ENCODE peak calls at places on chromosome 21, in nine cellular contexts. One of them, this sample, is unnamed.

GRCh38 chr21:42315296-42315891 is at the start of gene TFF3:
- DNase-seq in HFFc6: no peak
- DNase-seq in stomach: peak; percentile 64
- DNase-seq in fibroblast of villous mesenchyme: no peak
- DNase-seq in ascending aorta: no peak
- DNase-seq in vagina: no peak
- DNase-seq in heart right ventricle: no peak
- DNase-seq in epithelial cell of esophagus: peak; percentile 47
- DNase-seq in choroid plexus epithelial cell: peak; percentile 42
- DNase-seq in this sample: no peak

GRCh38 chr21:24369278-24369677 is 1238.0 kb downstream of the MRPL39 start:
- DNase-seq in stomach: no peak
- DNase-seq in epithelial cell of esophagus: no peak
- DNase-seq in choroid plexus epithelial cell: no peak
- DNase-seq in vagina: no peak
- DNase-seq in heart right ventricle: no peak
- DNase-seq in fibroblast of villous mesenchyme: no peak
- DNase-seq in HFFc6: no peak
- DNase-seq in ascending aorta: no peak
- DNase-seq in this sample: no peak

GRCh38 chr21:46216132-46216747 is 12.3 kb downstream of the LSS start:
- DNase-seq in HFFc6: no peak
- DNase-seq in stomach: no peak
- DNase-seq in epithelial cell of esophagus: no peak
- DNase-seq in heart right ventricle: no peak
- DNase-seq in vagina: no peak
- DNase-seq in fibroblast of villous mesenchyme: no peak
- DNase-seq in ascending aorta: peak; percentile 54
- DNase-seq in choroid plexus epithelial cell: no peak
- DNase-seq in this sample: no peak

GRCh38 chr21:41507521-41508414 is at the start of gene TMPRSS2:
- DNase-seq in HFFc6: no peak
- DNase-seq in fibroblast of villous mesenchyme: no peak
- DNase-seq in vagina: no peak
- DNase-seq in heart right ventricle: no peak
- DNase-seq in ascending aorta: no peak
- DNase-seq in epithelial cell of esophagus: peak; percentile 18
- DNase-seq in stomach: peak; percentile 92
- DNase-seq in choroid plexus epithelial cell: no peak
- DNase-seq in this sample: no peak

GRCh38 chr21:24046816-24047443 is 1560.4 kb downstream of the MRPL39 start:
- DNase-seq in stomach: no peak
- DNase-seq in fibroblast of villous mesenchyme: no peak
- DNase-seq in heart right ventricle: no peak
- DNase-seq in ascending aorta: no peak
- DNase-seq in epithelial cell of esophagus: no peak
- DNase-seq in HFFc6: no peak
- DNase-seq in choroid plexus epithelial cell: no peak
- DNase-seq in vagina: no peak
- DNase-seq in this sample: no peak

GRCh38 chr21:27275294-27275927 is 308.5 kb upstream of the ADAMTS5 start:
- DNase-seq in ascending aorta: no peak
- DNase-seq in epithelial cell of esophagus: peak; percentile 78
- DNase-seq in choroid plexus epithelial cell: peak; percentile 88
- DNase-seq in fibroblast of villous mesenchyme: peak; percentile 86
- DNase-seq in heart right ventricle: no peak
- DNase-seq in vagina: no peak
- DNase-seq in stomach: no peak
- DNase-seq in HFFc6: peak; percentile 64
- DNase-seq in this sample: peak; percentile 36

GRCh38 chr21:41328660-41329300 is 12.2 kb downstream of the FAM3B start:
- DNase-seq in stomach: no peak
- DNase-seq in heart right ventricle: no peak
- DNase-seq in fibroblast of villous mesenchyme: no peak
- DNase-seq in HFFc6: no peak
- DNase-seq in ascending aorta: no peak
- DNase-seq in vagina: no peak
- DNase-seq in choroid plexus epithelial cell: no peak
- DNase-seq in epithelial cell of esophagus: no peak
- DNase-seq in this sample: no peak

GRCh38 chr21:46634966-46635323 is 529 bp upstream of the PRMT2 start:
- DNase-seq in vagina: no peak
- DNase-seq in epithelial cell of esophagus: peak; percentile 74
- DNase-seq in fibroblast of villous mesenchyme: peak; percentile 91
- DNase-seq in HFFc6: peak; percentile 83
- DNase-seq in heart right ventricle: no peak
- DNase-seq in choroid plexus epithelial cell: peak; percentile 92
- DNase-seq in ascending aorta: peak; percentile 85
- DNase-seq in stomach: peak; percentile 40
- DNase-seq in this sample: peak; percentile 52

GRCh38 chr21:43272591-43272990 is 103.8 kb downstream of the CRYAA start:
- DNase-seq in HFFc6: no peak
- DNase-seq in choroid plexus epithelial cell: no peak
- DNase-seq in epithelial cell of esophagus: no peak
- DNase-seq in fibroblast of villous mesenchyme: no peak
- DNase-seq in stomach: no peak
- DNase-seq in ascending aorta: no peak
- DNase-seq in heart right ventricle: no peak
- DNase-seq in vagina: no peak
- DNase-seq in this sample: no peak

GRCh38 chr21:41993744-41994143 is 16.4 kb downstream of the ZBTB21 start:
- DNase-seq in stomach: no peak
- DNase-seq in heart right ventricle: no peak
- DNase-seq in HFFc6: peak; percentile 83
- DNase-seq in ascending aorta: no peak
- DNase-seq in vagina: no peak
- DNase-seq in choroid plexus epithelial cell: peak; percentile 52
- DNase-seq in fibroblast of villous mesenchyme: peak; percentile 88
- DNase-seq in epithelial cell of esophagus: no peak
- DNase-seq in this sample: peak; percentile 55

GRCh38 chr21:39935716-39936115 is 68.5 kb downstream of the PCP4 start:
- DNase-seq in fibroblast of villous mesenchyme: no peak
- DNase-seq in heart right ventricle: no peak
- DNase-seq in choroid plexus epithelial cell: no peak
- DNase-seq in epithelial cell of esophagus: no peak
- DNase-seq in stomach: no peak
- DNase-seq in ascending aorta: no peak
- DNase-seq in HFFc6: no peak
- DNase-seq in vagina: no peak
- DNase-seq in this sample: no peak

GRCh38 chr21:32184485-32184884 is 94.4 kb downstream of the MIS18A start:
- DNase-seq in choroid plexus epithelial cell: no peak
- DNase-seq in vagina: peak; percentile 72
- DNase-seq in stomach: no peak
- DNase-seq in fibroblast of villous mesenchyme: no peak
- DNase-seq in epithelial cell of esophagus: no peak
- DNase-seq in heart right ventricle: no peak
- DNase-seq in ascending aorta: no peak
- DNase-seq in HFFc6: no peak
- DNase-seq in this sample: no peak

GRCh38 chr21:29546071-29546470 is 247.3 kb downstream of the BACH1 start:
- DNase-seq in epithelial cell of esophagus: no peak
- DNase-seq in vagina: no peak
- DNase-seq in heart right ventricle: no peak
- DNase-seq in HFFc6: no peak
- DNase-seq in fibroblast of villous mesenchyme: no peak
- DNase-seq in choroid plexus epithelial cell: no peak
- DNase-seq in ascending aorta: no peak
- DNase-seq in stomach: no peak
- DNase-seq in this sample: no peak

GRCh38 chr21:38984568-38984967 is 178.8 kb downstream of the ETS2 start:
- DNase-seq in stomach: no peak
- DNase-seq in HFFc6: no peak
- DNase-seq in fibroblast of villous mesenchyme: peak; percentile 53
- DNase-seq in vagina: no peak
- DNase-seq in heart right ventricle: no peak
- DNase-seq in choroid plexus epithelial cell: no peak
- DNase-seq in epithelial cell of esophagus: no peak
- DNase-seq in ascending aorta: no peak
- DNase-seq in this sample: peak; percentile 41

GRCh38 chr21:39954570-39954969 is 87.3 kb downstream of the PCP4 start:
- DNase-seq in fibroblast of villous mesenchyme: no peak
- DNase-seq in heart right ventricle: no peak
- DNase-seq in choroid plexus epithelial cell: no peak
- DNase-seq in epithelial cell of esophagus: no peak
- DNase-seq in stomach: no peak
- DNase-seq in ascending aorta: no peak
- DNase-seq in vagina: no peak
- DNase-seq in HFFc6: no peak
- DNase-seq in this sample: no peak

GRCh38 chr21:26061437-26061836 is 109.1 kb downstream of the APP start:
- DNase-seq in heart right ventricle: no peak
- DNase-seq in fibroblast of villous mesenchyme: peak; percentile 97
- DNase-seq in stomach: no peak
- DNase-seq in epithelial cell of esophagus: no peak
- DNase-seq in vagina: no peak
- DNase-seq in HFFc6: no peak
- DNase-seq in ascending aorta: no peak
- DNase-seq in choroid plexus epithelial cell: peak; percentile 70
- DNase-seq in this sample: no peak

GRCh38 chr21:39176312-39176711 is 6.9 kb downstream of the PSMG1 start:
- DNase-seq in HFFc6: no peak
- DNase-seq in stomach: no peak
- DNase-seq in epithelial cell of esophagus: peak; percentile 35
- DNase-seq in ascending aorta: no peak
- DNase-seq in vagina: no peak
- DNase-seq in fibroblast of villous mesenchyme: peak; percentile 46
- DNase-seq in heart right ventricle: no peak
- DNase-seq in choroid plexus epithelial cell: no peak
- DNase-seq in this sample: no peak

GRCh38 chr21:31656199-31657095 is 3.0 kb upstream of the SOD1 start:
- DNase-seq in heart right ventricle: no peak
- DNase-seq in HFFc6: no peak
- DNase-seq in vagina: no peak
- DNase-seq in fibroblast of villous mesenchyme: no peak
- DNase-seq in choroid plexus epithelial cell: peak; percentile 42
- DNase-seq in ascending aorta: no peak
- DNase-seq in stomach: no peak
- DNase-seq in epithelial cell of esophagus: peak; percentile 74
- DNase-seq in this sample: no peak

GRCh38 chr21:41957991-41958766 is 4.4 kb upstream of the C2CD2 start:
- DNase-seq in epithelial cell of esophagus: peak; percentile 74
- DNase-seq in choroid plexus epithelial cell: peak; percentile 96
- DNase-seq in fibroblast of villous mesenchyme: peak; percentile 88
- DNase-seq in stomach: peak; percentile 61
- DNase-seq in HFFc6: peak; percentile 75
- DNase-seq in ascending aorta: peak; percentile 91
- DNase-seq in heart right ventricle: peak; percentile 72
- DNase-seq in vagina: no peak
- DNase-seq in this sample: peak; percentile 49

GRCh38 chr21:43734131-43734634 is 15.3 kb downstream of the PDXK start:
- DNase-seq in heart right ventricle: no peak
- DNase-seq in choroid plexus epithelial cell: peak; percentile 28
- DNase-seq in ascending aorta: no peak
- DNase-seq in HFFc6: no peak
- DNase-seq in vagina: no peak
- DNase-seq in epithelial cell of esophagus: peak; percentile 53
- DNase-seq in stomach: peak; percentile 77
- DNase-seq in fibroblast of villous mesenchyme: no peak
- DNase-seq in this sample: no peak

GRCh38 chr21:46188226-46189212 is 4.3 kb upstream of the SPATC1L start:
- DNase-seq in fibroblast of villous mesenchyme: peak; percentile 74
- DNase-seq in choroid plexus epithelial cell: peak; percentile 62
- DNase-seq in heart right ventricle: peak; percentile 58
- DNase-seq in HFFc6: peak; percentile 61
- DNase-seq in epithelial cell of esophagus: peak; percentile 59
- DNase-seq in ascending aorta: peak; percentile 69
- DNase-seq in vagina: no peak
- DNase-seq in stomach: no peak
- DNase-seq in this sample: no peak

GRCh38 chr21:19565587-19565986 is 1162.0 kb upstream of the TMPRSS15 start:
- DNase-seq in stomach: no peak
- DNase-seq in HFFc6: no peak
- DNase-seq in fibroblast of villous mesenchyme: no peak
- DNase-seq in vagina: no peak
- DNase-seq in ascending aorta: no peak
- DNase-seq in epithelial cell of esophagus: no peak
- DNase-seq in heart right ventricle: no peak
- DNase-seq in choroid plexus epithelial cell: peak; percentile 29
- DNase-seq in this sample: no peak
- TF ChIP-seq CTCF in stomach: no peak
- TF ChIP-seq CTCF in HFFc6: no peak
- TF ChIP-seq CTCF in fibroblast of villous mesenchyme: no peak
- TF ChIP-seq CTCF in vagina: no peak
- TF ChIP-seq CTCF in ascending aorta: no peak
- TF ChIP-seq CTCF in epithelial cell of esophagus: no peak
- TF ChIP-seq CTCF in heart right ventricle: no peak
- TF ChIP-seq CTCF in choroid plexus epithelial cell: no peak
- TF ChIP-seq CTCF in this sample: no peak

GRCh38 chr21:17554619-17555472 is 42.0 kb downstream of the CXADR start:
- DNase-seq in ascending aorta: no peak
- DNase-seq in heart right ventricle: no peak
- DNase-seq in fibroblast of villous mesenchyme: no peak
- DNase-seq in HFFc6: no peak
- DNase-seq in choroid plexus epithelial cell: no peak
- DNase-seq in epithelial cell of esophagus: peak; percentile 14
- DNase-seq in vagina: no peak
- DNase-seq in stomach: no peak
- DNase-seq in this sample: no peak
- TF ChIP-seq CTCF in ascending aorta: no peak
- TF ChIP-seq CTCF in heart right ventricle: no peak
- TF ChIP-seq CTCF in fibroblast of villous mesenchyme: peak; percentile 36
- TF ChIP-seq CTCF in HFFc6: peak; percentile 59
- TF ChIP-seq CTCF in choroid plexus epithelial cell: no peak
- TF ChIP-seq CTCF in epithelial cell of esophagus: peak; percentile 40
- TF ChIP-seq CTCF in vagina: no peak
- TF ChIP-seq CTCF in stomach: no peak
- TF ChIP-seq CTCF in this sample: peak; percentile 49

DNA sequence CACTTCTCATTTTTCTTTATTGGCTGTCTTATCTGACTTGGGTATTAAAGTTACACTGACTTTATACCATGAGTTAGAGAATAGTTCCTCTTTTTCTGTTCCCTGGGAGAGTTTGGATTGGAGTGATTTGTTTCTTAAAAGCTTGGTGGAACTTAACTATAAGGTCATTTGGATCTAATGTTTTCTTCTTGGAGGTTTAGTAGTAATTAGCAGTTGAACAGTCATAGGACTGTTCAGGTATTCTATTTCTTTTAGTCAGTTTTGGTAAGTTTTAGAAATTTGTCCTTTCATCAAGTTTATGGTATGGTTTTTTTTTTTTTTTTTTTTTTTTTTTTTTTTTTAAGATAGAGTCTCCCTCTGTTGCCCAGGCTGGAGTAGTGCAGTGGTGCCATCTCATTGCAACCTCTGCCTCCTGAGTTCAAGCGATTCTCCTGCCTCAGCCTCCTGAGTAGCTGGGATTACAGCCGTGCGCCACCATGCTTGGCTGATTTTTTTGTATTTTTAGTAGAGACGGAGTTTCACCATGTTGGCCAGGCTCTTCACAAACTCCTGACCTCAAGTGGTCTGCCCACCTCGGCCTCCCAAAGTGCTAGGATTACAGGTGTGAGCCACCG is 6.3 kb downstream of the TTC3 start:
- DNase-seq in fibroblast of villous mesenchyme: no peak
- DNase-seq in vagina: no peak
- DNase-seq in epithelial cell of esophagus: peak; percentile 37
- DNase-seq in choroid plexus epithelial cell: no peak
- DNase-seq in HFFc6: no peak
- DNase-seq in heart right ventricle: no peak
- DNase-seq in ascending aorta: no peak
- DNase-seq in stomach: no peak
- DNase-seq in this sample: no peak
- TF ChIP-seq CTCF in fibroblast of villous mesenchyme: peak; percentile 49
- TF ChIP-seq CTCF in vagina: no peak
- TF ChIP-seq CTCF in epithelial cell of esophagus: peak; percentile 55
- TF ChIP-seq CTCF in choroid plexus epithelial cell: peak; percentile 34
- TF ChIP-seq CTCF in HFFc6: peak; percentile 66
- TF ChIP-seq CTCF in heart right ventricle: no peak
- TF ChIP-seq CTCF in ascending aorta: no peak
- TF ChIP-seq CTCF in stomach: peak; percentile 21
- TF ChIP-seq CTCF in this sample: peak; percentile 16

GRCh38 chr21:44752701-44753235 is 41.4 kb upstream of the TSPEAR start:
- DNase-seq in choroid plexus epithelial cell: peak; percentile 14
- DNase-seq in stomach: no peak
- DNase-seq in HFFc6: peak; percentile 23
- DNase-seq in vagina: no peak
- DNase-seq in heart right ventricle: no peak
- DNase-seq in ascending aorta: no peak
- DNase-seq in fibroblast of villous mesenchyme: no peak
- DNase-seq in epithelial cell of esophagus: peak; percentile 93
- DNase-seq in this sample: no peak
- TF ChIP-seq CTCF in choroid plexus epithelial cell: peak; percentile 27
- TF ChIP-seq CTCF in stomach: no peak
- TF ChIP-seq CTCF in HFFc6: peak; percentile 34
- TF ChIP-seq CTCF in vagina: no peak
- TF ChIP-seq CTCF in heart right ventricle: no peak
- TF ChIP-seq CTCF in ascending aorta: no peak
- TF ChIP-seq CTCF in fibroblast of villous mesenchyme: no peak
- TF ChIP-seq CTCF in epithelial cell of esophagus: peak; percentile 35
- TF ChIP-seq CTCF in this sample: no peak